ENCODE peak calls at places on chromosomes 4 and X, in five cellular contexts. X is NCI-H1092; M is activated T-cell treated with anti-CD3 and anti-CD28 coated beads, Interleukin-2, amount 50 U/mL, for 72 hours; Y is PC-3; B is NCI-H2171 treated with DMSO at 0.1 percent for 48 hours. U is an unnamed sample.

GRCh38 chr4:75844151-75844662 is 58.0 kb downstream of the PPEF2 start:
- DNase-seq in B (no peak), X (no peak), Y (no peak), M (no peak), U (peak)

GRCh38 chrX:110851780-110852179 is 56.2 kb upstream of the CHRDL1 start:
- DNase-seq in X (no peak), M (no peak), Y (peak), B (no peak), U (peak)

GRCh38 chr4:88893961-88894360 is 163.0 kb downstream of the FAM13A start:
- DNase-seq in X (no peak), Y (peak), M (no peak), B (no peak), U (peak)

GRCh38 chr4:7932333-7932732 is 7.3 kb downstream of the AFAP1 start:
- DNase-seq in B (no peak), Y (no peak), X (no peak), M (no peak), U (no peak)

GRCh38 chrX:106862972-106863688 is 40.0 kb downstream of the RIPPLY1 start:
- DNase-seq in Y (peak), B (peak), M (peak), X (no peak), U (peak)

GRCh38 chr4:186486172-186486571 is 69.2 kb downstream of the MTNR1A start:
- DNase-seq in B (no peak), Y (no peak), X (no peak), M (no peak), U (no peak)

GRCh38 chr4:90442619-90443018 is 315.4 kb downstream of the CCSER1 start:
- DNase-seq in M (no peak), X (no peak), Y (peak), B (no peak), U (no peak)

GRCh38 chrX:110204986-110205385 is 112.9 kb downstream of the AMMECR1 start:
- DNase-seq in Y (peak), X (no peak), B (no peak), M (no peak), U (peak)

GRCh38 chr4:182764137-182764536 is 153.0 kb downstream of the DCTD start:
- DNase-seq in M (no peak), X (no peak), B (no peak), Y (peak), U (no peak)

GRCh38 chr4:101439926-101440325 is 92.6 kb upstream of the PPP3CA start:
- DNase-seq in M (no peak), X (no peak), Y (no peak), B (no peak), U (peak)

GRCh38 chr4:55087930-55088293 is 37.5 kb downstream of the KDR start:
- DNase-seq in B (no peak), Y (no peak), X (no peak), M (no peak), U (no peak)

GRCh38 chr4:98584265-98584664 is 74.1 kb downstream of the TSPAN5 start:
- DNase-seq in M (no peak), B (no peak), Y (peak), X (no peak), U (peak)

GRCh38 chrX:120302434-120302833 is 8.8 kb downstream of the TMEM255A start:
- DNase-seq in Y (no peak), M (peak), B (no peak), X (no peak), U (no peak)

GRCh38 chr4:146192060-146192459 is 16.5 kb downstream of the LSM6 start:
- DNase-seq in X (no peak), B (no peak), Y (no peak), M (no peak), U (peak)

GRCh38 chrX:5829060-5829459 is 399.6 kb downstream of the NLGN4X start:
- DNase-seq in X (no peak), Y (no peak), B (no peak), M (no peak), U (no peak)

GRCh38 chr4:121049072-121049599 is 23.2 kb downstream of the NDNF start:
- DNase-seq in M (no peak), B (no peak), Y (peak), X (no peak), U (no peak)

GRCh38 chr4:94721310-94721709 is 36.4 kb upstream of the BMPR1B start:
- DNase-seq in Y (no peak), X (no peak), B (no peak), M (no peak), U (no peak)

GRCh38 chr4:148089624-148090023 is 352.6 kb downstream of the NR3C2 start:
- DNase-seq in M (no peak), X (no peak), Y (no peak), B (no peak), U (no peak)

GRCh38 chrX:42025861-42026260 is 102.5 kb upstream of the CASK start:
- DNase-seq in Y (peak), B (no peak), X (no peak), M (no peak), U (no peak)

GRCh38 chr4:122163767-122164166 is 11.6 kb downstream of the BLTP1 start:
- DNase-seq in X (no peak), B (no peak), M (no peak), Y (no peak), U (no peak)

GRCh38 chr4:1200425-1201035 is 28.1 kb upstream of the SPON2 start:
- DNase-seq in B (no peak), X (no peak), M (no peak), Y (no peak), U (peak)

GRCh38 chr4:152776352-152776751 is 3.2 kb downstream of the TIGD4 start:
- DNase-seq in Y (peak), X (no peak), B (no peak), M (no peak), U (peak)

GRCh38 chr4:82045267-82045666 is 328.5 kb downstream of the HNRNPD start:
- DNase-seq in B (no peak), Y (no peak), X (no peak), M (no peak), U (no peak)

U was measured in fibroblast of mammary gland.